ENCODE peak calls at places on chromosomes 11 and 22, in ten cellular contexts. D is ascending aorta, Q is AG09319, P is cardiac fibroblast, H is pancreas, E is AG04450, L is dorsolateral prefrontal cortex, J is fibroblast of lung, I is body of pancreas, B is GM13977. W is an unnamed sample.

GRCh38 chr11:93025558-93026255 is 56.3 kb downstream of the MTNR1B start:
- DNase-seq in D (no peak), Q (no peak), P (no peak), H (no peak), E (no peak), L (no peak), J (no peak), I (no peak), B (no peak), W (no peak)

GRCh38 chr11:18697581-18697980 is 998 bp upstream of the TMEM86A start:
- DNase-seq in D (no peak), Q (no peak), P (no peak), H (no peak), E (no peak), L (no peak), J (no peak), I (no peak), B (no peak), W (no peak)

GRCh38 chr11:85723088-85723487 is 37.1 kb upstream of the CCDC89 start:
- DNase-seq in D (no peak), Q (no peak), P (no peak), H (no peak), E (no peak), L (no peak), J (no peak), I (no peak), B (no peak), W (no peak)

GRCh38 chr11:17244046-17244445 is 32.5 kb upstream of the NUCB2 start:
- DNase-seq in D (no peak), Q (no peak), P (no peak), H (no peak), E (no peak), L (no peak), J (no peak), I (no peak), B (peak; percentile 28), W (no peak)

GRCh38 chr11:14041040-14041439 is 78.5 kb downstream of the SPON1 start:
- DNase-seq in D (no peak), Q (no peak), P (peak; percentile 15), H (no peak), E (no peak), L (no peak), J (peak; percentile 35), I (no peak), B (no peak), W (no peak)

GRCh38 chr11:102794382-102794781 is 3.6 kb downstream of the MMP1 start:
- DNase-seq in D (no peak), Q (no peak), P (no peak), H (no peak), E (no peak), L (no peak), J (no peak), I (no peak), B (peak; percentile 20), W (no peak)

GRCh38 chr11:41950470-41951143 is 491.2 kb upstream of the LRRC4C start:
- DNase-seq in D (no peak), Q (no peak), P (no peak), H (no peak), E (no peak), L (no peak), J (no peak), I (no peak), B (no peak), W (no peak)

GRCh38 chr22:39543095-39543494 is 10.5 kb upstream of the RPS19BP1 start:
- DNase-seq in D (no peak), Q (no peak), P (peak; percentile 29), H (no peak), E (no peak), L (no peak), J (no peak), I (no peak), B (no peak), W (no peak)

GRCh38 chr11:46537851-46538295 is 56.0 kb downstream of the AMBRA1 start:
- DNase-seq in D (peak; percentile 69), Q (no peak), P (peak; percentile 83), H (peak; percentile 63), E (peak; percentile 61), L (peak; percentile 60), J (peak; percentile 75), I (peak; percentile 63), B (peak; percentile 71), W (no peak)

GRCh38 chr11:46547579-46547978 is 46.2 kb downstream of the AMBRA1 start:
- DNase-seq in D (no peak), Q (no peak), P (no peak), H (no peak), E (no peak), L (no peak), J (no peak), I (no peak), B (no peak), W (no peak)

GRCh38 chr11:46537121-46537520 is 56.7 kb downstream of the AMBRA1 start:
- DNase-seq in D (no peak), Q (no peak), P (peak; percentile 27), H (no peak), E (no peak), L (no peak), J (peak; percentile 18), I (no peak), B (no peak), W (no peak)

GRCh38 chr11:46543564-46543963 is 50.3 kb downstream of the AMBRA1 start:
- DNase-seq in D (no peak), Q (no peak), P (no peak), H (no peak), E (no peak), L (no peak), J (no peak), I (no peak), B (no peak), W (no peak)

DNA sequence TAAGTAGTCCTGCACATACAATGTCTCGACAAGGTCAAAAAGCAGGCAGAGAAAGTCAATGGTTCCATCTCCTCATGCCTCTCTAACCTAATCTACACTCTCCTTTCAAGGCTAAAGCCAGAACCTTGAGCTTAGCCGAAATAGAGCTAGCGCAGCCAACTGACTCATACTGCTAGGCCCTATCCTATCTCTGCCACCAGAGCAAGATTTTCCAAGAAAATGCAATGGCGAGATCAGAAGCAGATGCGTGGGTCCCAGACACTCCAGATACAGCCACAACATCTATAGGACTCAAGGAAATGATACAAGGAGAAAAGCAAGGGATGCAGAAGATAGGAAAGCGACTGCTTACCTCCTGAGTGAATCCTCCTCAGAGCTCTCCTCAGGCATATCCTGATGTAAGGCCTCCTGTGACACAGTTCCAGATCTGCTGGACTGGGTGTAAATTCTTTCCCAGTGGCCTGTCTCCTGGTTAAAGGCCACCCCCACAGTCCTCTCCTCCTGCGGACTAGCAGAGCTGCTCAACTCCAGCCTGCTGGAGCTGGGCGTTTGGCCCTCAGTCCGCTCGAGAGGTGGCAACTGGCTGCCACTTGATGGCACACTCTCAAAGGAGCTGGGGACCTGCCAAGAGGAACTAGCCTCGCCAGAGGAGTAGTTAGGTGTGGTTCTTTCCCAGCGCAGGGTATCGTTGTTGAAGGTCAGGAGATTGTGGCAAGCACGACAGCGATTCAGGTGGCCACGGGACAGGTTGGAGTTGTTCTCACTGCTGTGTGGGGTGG is 52.0 kb downstream of the AMBRA1 start:
- DNase-seq in D (no peak), Q (no peak), P (no peak), H (peak; percentile 91), E (no peak), L (peak; percentile 60), J (no peak), I (peak; percentile 88), B (no peak), W (no peak)
- TF ChIP-seq CTCF in D (no peak), Q (no peak), P (no peak), H (no peak), E (no peak), L (no peak), J (no peak), I (peak; percentile 32), B (no peak), W (no peak)

GRCh38 chr22:23913306-23913660 is 19.1 kb downstream of the MIF start:
- DNase-seq in D (no peak), Q (no peak), P (no peak), H (no peak), E (no peak), L (no peak), J (no peak), I (no peak), B (peak; percentile 57), W (no peak)

GRCh38 chr22:23915230-23915754 is 21.1 kb downstream of the MIF start:
- DNase-seq in D (peak; percentile 48), Q (no peak), P (no peak), H (no peak), E (no peak), L (no peak), J (no peak), I (no peak), B (no peak), W (no peak)

GRCh38 chr22:23911318-23911980 is 17.3 kb downstream of the MIF start:
- DNase-seq in D (peak; percentile 50), Q (no peak), P (no peak), H (no peak), E (no peak), L (no peak), J (no peak), I (no peak), B (no peak), W (no peak)

GRCh38 chr22:23912293-23912903 is 18.2 kb downstream of the MIF start:
- DNase-seq in D (peak; percentile 30), Q (no peak), P (no peak), H (no peak), E (no peak), L (no peak), J (no peak), I (no peak), B (no peak), W (no peak)

GRCh38 chr22:23913661-23914353 is 19.6 kb downstream of the MIF start:
- DNase-seq in D (peak; percentile 100), Q (peak; percentile 94), P (peak; percentile 99), H (peak; percentile 99), E (peak; percentile 96), L (peak; percentile 100), J (peak; percentile 98), I (peak; percentile 99), B (peak; percentile 97), W (peak; percentile 98)
- TF ChIP-seq CTCF in D (no peak), Q (no peak), P (no peak), H (no peak), E (no peak), L (no peak), J (no peak), I (no peak), B (no peak), W (no peak)

GRCh38 chr11:43583548-43583947 is 97.0 kb upstream of the HSD17B12 start:
- DNase-seq in D (no peak), Q (no peak), P (no peak), H (no peak), E (no peak), L (no peak), J (no peak), I (no peak), B (no peak), W (no peak)

GRCh38 chr11:43581370-43582023 is 99.0 kb upstream of the HSD17B12 start:
- DNase-seq in D (no peak), Q (no peak), P (no peak), H (no peak), E (no peak), L (no peak), J (no peak), I (no peak), B (no peak), W (no peak)

GRCh38 chr11:43580735-43581369 is 99.7 kb upstream of the HSD17B12 start:
- DNase-seq in D (no peak), Q (no peak), P (peak; percentile 10), H (no peak), E (no peak), L (no peak), J (peak; percentile 18), I (no peak), B (peak; percentile 50), W (no peak)

GRCh38 chr11:43582837-43583462 is 97.6 kb upstream of the HSD17B12 start:
- DNase-seq in D (no peak), Q (no peak), P (no peak), H (no peak), E (no peak), L (no peak), J (no peak), I (no peak), B (no peak), W (no peak)

DNA sequence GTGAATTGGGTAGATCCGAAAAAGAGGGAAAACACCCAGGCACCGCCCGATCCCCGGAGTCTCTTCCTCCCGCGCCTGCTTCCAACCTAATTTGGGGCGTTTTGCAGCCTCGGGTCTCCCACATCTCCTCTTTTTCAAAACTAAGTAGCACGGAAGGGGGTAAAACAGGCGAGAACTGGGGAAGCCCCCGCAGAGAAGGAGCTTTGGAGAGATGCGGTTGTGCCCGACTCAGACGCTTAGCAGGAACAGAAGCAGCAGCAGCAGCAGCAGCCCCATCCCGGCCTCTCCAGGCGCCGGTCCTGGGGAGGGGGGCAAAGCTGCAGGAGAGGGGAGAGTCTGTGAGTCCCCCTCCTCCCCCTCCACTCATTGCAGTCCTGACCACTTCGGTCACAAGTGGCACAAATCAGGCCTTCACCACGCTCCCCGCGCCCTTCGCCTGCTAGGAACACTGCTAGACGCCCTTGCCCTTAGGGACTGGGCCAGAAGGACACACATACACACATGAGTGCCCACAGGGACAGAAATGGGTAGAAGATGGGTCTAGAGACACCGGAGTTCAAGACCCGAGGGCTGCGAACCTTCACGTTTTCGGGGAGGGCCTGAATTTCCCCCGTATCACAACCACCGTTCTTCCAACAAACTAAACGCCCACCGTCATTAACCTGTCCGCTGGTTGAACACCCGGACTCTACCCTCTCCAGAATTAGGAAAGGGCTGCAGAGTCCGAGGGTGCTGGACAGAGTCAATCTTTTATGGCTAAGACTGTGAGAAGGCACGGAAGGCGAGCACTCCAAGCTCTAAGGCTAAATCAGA is 98.3 kb upstream of the HSD17B12 start:
- DNase-seq in D (no peak), Q (no peak), P (no peak), H (no peak), E (no peak), L (no peak), J (no peak), I (no peak), B (no peak), W (no peak)
- TF ChIP-seq CTCF in D (no peak), Q (no peak), P (no peak), H (no peak), E (no peak), L (no peak), J (no peak), I (no peak), B (no peak), W (no peak)

DNA sequence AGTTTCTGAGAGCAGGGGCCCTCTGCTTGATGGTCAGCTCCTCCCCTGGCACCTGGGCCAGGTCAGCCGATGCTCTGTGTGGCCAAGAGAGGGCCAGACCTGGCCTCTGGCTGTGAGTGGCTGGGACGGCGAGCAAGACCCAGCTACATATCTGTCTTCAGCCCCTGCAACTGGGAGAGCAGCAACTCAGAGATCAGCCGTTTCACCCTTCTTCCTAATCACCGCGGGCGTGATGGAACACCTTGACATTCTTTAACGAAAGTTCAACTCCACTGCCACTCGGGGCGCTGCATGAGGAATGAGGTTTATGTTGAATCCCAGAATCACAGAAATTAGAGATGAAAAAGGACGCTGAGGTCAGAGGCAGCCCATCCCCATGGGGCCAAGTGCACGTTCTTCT is 195.9 kb downstream of the TRIM29 start:
- DNase-seq in D (no peak), Q (no peak), P (no peak), H (no peak), E (no peak), L (no peak), J (no peak), I (no peak), B (no peak), W (no peak)
- TF ChIP-seq CTCF in D (no peak), Q (no peak), P (no peak), H (no peak), E (no peak), L (no peak), J (no peak), I (no peak), B (no peak), W (no peak)